ENCODE peak calls at places on chromosomes 12 and 14, in seven cellular contexts. S is K562, Y is left lung, T is Panc1, C is colonic mucosa, M is GM12878, A is neural progenitor cell. X is an unnamed sample. For H3K4me1, the result is how much of the 10 kb centered on the place peaks cover.

GRCh38 chr12:57243521-57244305 is 7.3 kb downstream of the STAC3 start:
- DNase-seq in M (no peak), S (peak), Y (peak), A (peak), C (peak), T (no peak), X (peak)

GRCh38 chr12:105573574-105573973 is 243.1 kb downstream of the C12orf75 start:
- DNase-seq in S (no peak), C (no peak), A (no peak), Y (no peak), T (no peak), M (no peak), X (no peak)

GRCh38 chr14:100679707-100680438 is 46.8 kb upstream of the DLK1 start:
- DNase-seq in S (no peak), C (no peak), M (no peak), T (no peak), A (no peak), Y (no peak), X (no peak)

GRCh38 chr12:54375258-54375579 is 9.3 kb downstream of the ZNF385A start:
- DNase-seq in C (no peak), T (no peak), A (no peak), M (no peak), Y (no peak), S (no peak), X (no peak)

GRCh38 chr12:21328578-21328977 is 6.1 kb downstream of the SLCO1A2 start:
- DNase-seq in M (no peak), C (no peak), T (no peak), S (no peak), A (no peak), Y (no peak), X (no peak)

GRCh38 chr14:35553808-35554207 is 19.8 kb downstream of the INSM2 start:
- DNase-seq in A (no peak), C (no peak), M (no peak), T (no peak), Y (no peak), S (no peak), X (no peak)

GRCh38 chr12:4011597-4011996 is 138.4 kb upstream of the PARP11 start:
- DNase-seq in C (no peak), A (no peak), T (no peak), M (no peak), Y (no peak), S (no peak), X (no peak)

GRCh38 chr14:90140298-90140955 is 78.6 kb downstream of the KCNK13 start:
- DNase-seq in M (no peak), Y (no peak), A (no peak), S (no peak), C (no peak), T (no peak), X (no peak)

GRCh38 chr14:96204151-96205058 is at the start of gene BDKRB2:
- DNase-seq in C (peak), M (no peak), Y (peak), T (no peak), A (peak), S (no peak), X (peak)

GRCh38 chr12:51442324-51442723 is 17.7 kb downstream of the SLC4A8 start:
- DNase-seq in S (no peak), T (no peak), Y (no peak), M (no peak), A (no peak), C (no peak), X (no peak)

GRCh38 chr14:58876613-58877012 is 238.9 kb downstream of the DACT1 start:
- DNase-seq in A (no peak), T (no peak), M (no peak), S (no peak), C (no peak), Y (no peak), X (no peak)

GRCh38 chr12:27015730-27016076 is 1.5 kb upstream of the TM7SF3 start:
- DNase-seq in M (no peak), C (no peak), T (no peak), A (no peak), S (peak), Y (no peak), X (no peak)

GRCh38 chr12:64760808-64761573 is 1.8 kb upstream of the GNS start:
- DNase-seq in T (no peak), M (no peak), Y (no peak), S (no peak), C (no peak), A (no peak), X (no peak)

GRCh38 chr12:6080149-6081045 is 44.1 kb downstream of the VWF start:
- DNase-seq in C (no peak), M (no peak), T (no peak), A (no peak), Y (no peak), S (no peak), X (no peak)

GRCh38 chr12:74586251-74586650 is 48.6 kb downstream of the ATXN7L3B start:
- DNase-seq in T (no peak), C (no peak), Y (no peak), M (no peak), A (no peak), S (no peak), X (no peak)

GRCh38 chr14:104795781-104796681 is 483 bp upstream of the AKT1 start:
- DNase-seq in T (no peak), A (no peak), C (peak), Y (no peak), S (peak), M (no peak), X (peak)

GRCh38 chr12:121513464-121514183 is 67.2 kb downstream of the KDM2B start:
- DNase-seq in T (no peak), C (peak), A (peak), Y (no peak), M (no peak), S (peak), X (no peak)

GRCh38 chr12:131547560-131547959 is 163.3 kb upstream of the SFSWAP start:
- DNase-seq in T (no peak), M (no peak), C (no peak), A (peak), S (no peak), Y (peak), X (no peak)

GRCh38 chr12:21694660-21695059 is 37.0 kb upstream of the LDHB start:
- DNase-seq in A (no peak), M (no peak), S (no peak), C (no peak), T (no peak), Y (no peak), X (no peak)

GRCh38 chr14:79443602-79444001 is 767.7 kb downstream of the DIO2 start:
- DNase-seq in Y (no peak), A (no peak), S (no peak), T (no peak), C (no peak), M (no peak), X (no peak)

GRCh38 chr14:104897286-104898194 is 27.1 kb upstream of the PLD4 start:
- DNase-seq in M (no peak), T (no peak), C (no peak), S (no peak), A (no peak), Y (peak), X (peak)

GRCh38 chr14:87805315-87805723 is 187.7 kb downstream of the GALC start:
- DNase-seq in M (no peak), C (peak), S (peak), T (peak), A (peak), Y (peak), X (peak)

GRCh38 chr12:33439587-33440011 is at the start of gene SYT10:
- DNase-seq in Y (peak), S (peak), C (no peak), M (no peak), T (no peak), A (peak), X (peak)

GRCh38 chr14:85421166-85421877 is 108.6 kb upstream of the FLRT2 start:
- DNase-seq in A (no peak), Y (no peak), S (no peak), T (no peak), M (no peak), C (no peak), X (no peak)

GRCh38 chr12:45794422-45794821 is 64.9 kb downstream of the ARID2 start:
- DNase-seq in S (no peak), M (no peak), C (no peak), T (no peak), Y (no peak), A (peak), X (no peak)

GRCh38 chr12:126337556-126337955 is 1272.3 kb downstream of the AACS start:
- DNase-seq in S (no peak), M (no peak), T (no peak), Y (no peak), A (no peak), C (no peak), X (no peak)

GRCh38 chr12:129887047-129887568 is 16.7 kb downstream of the TMEM132D start:
- DNase-seq in A (no peak), C (no peak), T (no peak), Y (no peak), M (no peak), S (no peak), X (no peak)

GRCh38 chr12:6821674-6822433 is at the start of gene GPR162:
- DNase-seq in C (no peak), M (no peak), A (peak), T (no peak), S (peak), Y (peak), X (peak)

GRCh38 chr12:69988601-69989194 is 163.7 kb downstream of the MYRFL start:
- DNase-seq in M (no peak), C (no peak), A (no peak), Y (no peak), T (no peak), S (no peak), X (no peak)

GRCh38 chr12:108972226-108972757 is 48.6 kb downstream of the SVOP start:
- DNase-seq in A (no peak), Y (no peak), S (no peak), C (no peak), M (no peak), T (no peak), X (no peak)

GRCh38 chr14:93734086-93734822 is 54.0 kb downstream of the PRIMA1 start:
- DNase-seq in C (peak), Y (no peak), A (peak), M (no peak), S (peak), T (no peak), X (peak)

GRCh38 chr12:131735863-131736806 is 25.2 kb downstream of the SFSWAP start:
- DNase-seq in S (no peak), C (no peak), A (no peak), T (no peak), M (no peak), Y (no peak), X (no peak)

GRCh38 chr14:94009767-94010166 is 12.7 kb downstream of the CCDC197 start:
- DNase-seq in A (no peak), T (no peak), Y (no peak), C (no peak), M (peak), S (no peak), X (no peak)

GRCh38 chr14:77322951-77323350 is 2.1 kb downstream of the GSTZ1 start:
- DNase-seq in C (no peak), T (no peak), Y (no peak), M (no peak), A (no peak), S (no peak), X (no peak)

GRCh38 chr12:121791671-121792496 is 1.6 kb downstream of the RHOF start:
- DNase-seq in Y (no peak), T (no peak), S (no peak), C (peak), A (no peak), M (no peak), X (no peak)

GRCh38 chr14:79137836-79138235 is 967.7 kb downstream of the NRXN3 start:
- DNase-seq in M (no peak), Y (no peak), C (no peak), S (no peak), T (no peak), A (no peak), X (no peak)

DNA sequence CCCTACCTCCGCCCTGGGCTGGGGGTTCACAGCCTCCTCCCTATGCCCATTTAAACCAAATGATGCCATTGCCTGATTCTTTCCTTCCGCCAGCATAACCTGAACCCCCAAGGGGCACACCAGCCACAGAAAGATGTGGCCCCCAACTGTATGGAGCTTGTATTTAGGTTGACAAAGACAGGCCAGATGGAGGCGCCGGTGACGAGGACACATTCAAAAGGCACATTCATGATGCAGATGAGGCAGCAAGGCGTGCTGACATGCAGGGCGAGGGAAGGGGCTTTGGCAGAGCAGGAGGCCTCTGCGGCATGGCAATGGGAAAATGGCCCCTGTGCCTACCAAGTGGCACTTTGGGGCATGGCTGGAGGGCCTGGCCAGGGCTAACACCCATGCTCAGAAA is 112.2 kb downstream of the RFLNA start:
- DNase-seq in C (no peak), A (no peak), S (no peak), T (no peak), Y (no peak), M (no peak), X (no peak)
- H3K4me1 ChIP-seq in C (under half), A (under half), S (under half), T (under half), Y (under half), M (under half), X (under half)

DNA sequence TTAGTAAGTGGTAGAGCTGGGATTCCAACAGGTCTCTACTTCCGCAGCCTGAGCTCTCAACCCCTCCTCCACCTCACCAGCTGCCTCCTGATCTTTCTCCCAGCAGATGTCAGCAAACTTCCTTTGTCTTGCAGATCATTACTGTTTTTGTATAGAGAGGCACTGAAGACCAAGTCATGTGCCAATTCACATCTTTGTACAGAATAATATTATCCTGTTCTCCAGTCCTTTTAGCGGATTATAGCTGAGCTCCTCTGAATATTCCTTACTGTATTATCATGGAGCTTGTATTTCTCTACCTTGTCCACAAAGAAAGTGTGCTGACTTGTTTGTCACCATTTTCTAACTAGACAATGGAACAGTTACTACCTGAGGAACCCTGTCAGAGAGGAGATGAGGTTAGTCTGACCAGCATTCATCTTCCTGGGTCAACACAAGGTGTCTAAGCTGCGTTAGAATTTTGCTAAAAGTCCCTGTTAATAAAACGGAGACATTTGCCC is 142.3 kb upstream of the ARHGAP5 start:
- DNase-seq in A (peak), T (no peak), M (no peak), C (peak), S (peak), Y (no peak), X (no peak)
- H3K4me3 ChIP-seq in A (no peak), T (no peak), M (no peak), C (no peak), S (no peak), Y (no peak), X (no peak)

DNA sequence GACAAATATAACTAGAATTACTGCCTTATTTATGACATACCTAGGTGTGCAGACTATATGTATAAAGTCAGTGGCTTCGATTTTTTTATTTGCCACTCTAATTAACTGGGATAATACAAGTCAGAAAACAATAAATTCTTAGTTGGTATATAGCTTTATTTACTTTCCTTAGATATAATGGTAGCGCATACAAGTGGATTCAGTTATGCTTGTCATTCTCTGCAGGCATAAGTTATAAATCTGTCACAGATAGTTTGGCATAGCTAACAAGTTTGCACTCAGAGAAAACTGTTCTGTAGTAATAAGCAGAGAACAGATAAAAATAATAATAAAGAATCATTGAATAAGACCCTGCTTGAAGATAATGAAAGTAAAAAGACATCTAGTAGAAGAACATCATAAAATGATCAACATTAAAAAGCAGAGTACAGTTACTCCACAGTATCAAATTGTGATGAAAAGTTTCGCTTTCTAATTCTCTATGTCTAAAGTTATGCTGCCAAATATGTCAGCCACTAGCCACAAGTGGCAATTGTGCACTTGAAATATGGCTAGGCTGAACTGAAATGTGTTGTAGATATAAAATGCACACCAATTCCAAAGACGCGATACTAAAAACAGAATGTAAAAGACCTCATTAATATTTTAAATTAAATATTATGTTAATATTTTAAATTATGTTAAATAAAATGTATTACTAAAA is 224.1 kb downstream of the SLC25A21 start:
- DNase-seq in A (no peak), S (no peak), M (no peak), C (no peak), Y (no peak), T (no peak), X (no peak)
- H3K27ac ChIP-seq in A (no peak), S (no peak), M (no peak), C (no peak), Y (no peak), T (no peak), X (no peak)

GRCh38 chr14:20668969-20669368 is 15.4 kb upstream of the RNASE4 start:
- DNase-seq in A (no peak), C (no peak), Y (no peak), M (no peak), S (no peak), T (no peak), X (no peak)
- H3K4me1 ChIP-seq in A (under half), C (under half), Y (under half), M (under half), S (under half), T (under half), X (under half)

GRCh38 chr14:53710615-53711014 is 246.0 kb downstream of the BMP4 start:
- DNase-seq in A (no peak), Y (no peak), S (no peak), C (no peak), T (no peak), M (no peak), X (no peak)

GRCh38 chr14:53711205-53711604 is 245.4 kb downstream of the BMP4 start:
- DNase-seq in T (no peak), S (no peak), A (no peak), M (no peak), C (no peak), Y (no peak), X (no peak)

GRCh38 chr14:53714495-53715389 is 241.9 kb downstream of the BMP4 start:
- DNase-seq in C (no peak), S (no peak), M (no peak), T (no peak), Y (no peak), A (no peak), X (no peak)

GRCh38 chr14:53716521-53716920 is 240.1 kb downstream of the BMP4 start:
- DNase-seq in Y (no peak), A (no peak), C (no peak), M (no peak), T (no peak), S (no peak), X (no peak)

GRCh38 chr14:53715390-53715730 is 241.3 kb downstream of the BMP4 start:
- DNase-seq in C (no peak), A (no peak), S (no peak), Y (no peak), T (no peak), M (no peak), X (no peak)
- H3K4me3 ChIP-seq in C (no peak), A (no peak), S (no peak), Y (no peak), T (no peak), M (no peak), X (peak)

X was measured in aorta.